ENCODE peak calls at places on chromosomes 7 and 10, in six cellular contexts. L is glomerular endothelial cell; U is stimulated activated CD8-positive, alpha-beta memory T cell treated with anti-CD3 and anti-CD28 coated beads, Interleukin-2, amount 100 ng/mL, for 1 hour; C is nucleus accumbens; O is MM.1S; F is cardiac muscle cell. D is an unnamed sample.
A peak's percentile ranks its signal among the peaks of the same experiment; 100 is the strongest.

GRCh38 chr10:23013581-23014335 is 81.6 kb upstream of the MSRB2 start:
- DNase-seq in L (no peak), U (no peak), C (no peak), O (no peak), F (no peak), D (no peak)

GRCh38 chr7:20776214-20776875 is 10.3 kb downstream of the SP8 start:
- DNase-seq in L (no peak), U (no peak), C (no peak), O (no peak), F (no peak), D (no peak)

GRCh38 chr10:9634466-9634865 is 1383.2 kb upstream of the CELF2 start:
- DNase-seq in L (no peak), U (no peak), C (no peak), O (no peak), F (no peak), D (no peak)

GRCh38 chr10:235921-236320 is 100.7 kb downstream of the ZMYND11 start:
- DNase-seq in L (no peak), U (no peak), C (no peak), O (no peak), F (no peak), D (no peak)

GRCh38 chr10:72309290-72310240 is 35.8 kb downstream of the DDIT4 start:
- DNase-seq in L (no peak), U (no peak), C (peak; percentile 47), O (peak; percentile 3), F (no peak), D (no peak)

GRCh38 chr10:119383174-119383856 is 159.2 kb downstream of the RGS10 start:
- DNase-seq in L (no peak), U (no peak), C (no peak), O (peak; percentile 67), F (no peak), D (no peak)

GRCh38 chr10:13636776-13637175 is 50.0 kb downstream of the PRPF18 start:
- DNase-seq in L (no peak), U (no peak), C (no peak), O (no peak), F (no peak), D (no peak)

GRCh38 chr10:21318768-21319167 is 206.7 kb downstream of the SKIDA1 start:
- DNase-seq in L (no peak), U (no peak), C (no peak), O (no peak), F (peak; percentile 45), D (no peak)

GRCh38 chr10:79320785-79321493 is 26.3 kb upstream of the PPIF start:
- DNase-seq in L (no peak), U (no peak), C (no peak), O (no peak), F (no peak), D (no peak)

GRCh38 chr7:129949292-129950133 is 3.2 kb downstream of the UBE2H start:
- DNase-seq in L (no peak), U (no peak), C (no peak), O (peak; percentile 41), F (peak; percentile 35), D (no peak)

GRCh38 chr10:74923556-74923955 is 97.2 kb downstream of the KAT6B start:
- DNase-seq in L (no peak), U (no peak), C (no peak), O (no peak), F (peak; percentile 91), D (no peak)

GRCh38 chr10:94108200-94108599 is 114.5 kb downstream of the PLCE1 start:
- DNase-seq in L (no peak), U (no peak), C (no peak), O (no peak), F (no peak), D (no peak)

D was measured in thoracic aorta.